ENCODE peak calls at places on chromosomes 6 and 20, in ten cellular contexts. G is GM23338, C is mesendoderm, L is H9, J is IMR-90, D is A549, A is PC-9, I is fibroblast of lung, R is PC-3, M is MM.1S. W is an unnamed sample.

GRCh38 chr20:25725639-25726038 is 29.0 kb upstream of the ZNF337 start:
- DNase-seq in M (no peak), L (no peak), J (no peak), R (no peak), D (no peak), C (no peak), A (no peak), G (no peak), I (no peak), W (no peak)

GRCh38 chr6:88807622-88808021 is 155.8 kb downstream of the RNGTT start:
- DNase-seq in G (no peak), C (no peak), L (no peak), A (no peak), M (no peak), I (peak), D (no peak), J (no peak), R (no peak), W (peak)

GRCh38 chr6:47061631-47062300 is 19.6 kb upstream of the ADGRF1 start:
- DNase-seq in A (peak), C (no peak), M (no peak), G (no peak), J (no peak), D (no peak), L (no peak), I (no peak), R (peak), W (peak)

GRCh38 chr6:133055527-133055966 is 185.6 kb upstream of the EYA4 start:
- DNase-seq in A (no peak), D (no peak), R (no peak), G (peak), J (no peak), I (no peak), C (peak), L (peak), M (no peak), W (no peak)

GRCh38 chr6:14108571-14109410 is 8.8 kb upstream of the CD83 start:
- DNase-seq in R (no peak), I (no peak), G (no peak), J (no peak), C (no peak), L (no peak), D (no peak), M (no peak), A (no peak), W (no peak)

GRCh38 chr6:149252626-149253025 is 64.9 kb upstream of the TAB2 start:
- DNase-seq in L (no peak), M (no peak), D (no peak), G (no peak), J (no peak), C (no peak), A (no peak), I (no peak), R (no peak), W (no peak)

GRCh38 chr6:105487040-105487787 is 84.3 kb upstream of the PREP start:
- DNase-seq in C (no peak), D (no peak), I (no peak), A (no peak), L (no peak), M (no peak), J (no peak), R (no peak), G (no peak), W (no peak)

GRCh38 chr6:119627908-119628669 is 278.5 kb upstream of the MAN1A1 start:
- DNase-seq in R (peak), C (peak), M (no peak), L (no peak), G (peak), A (no peak), D (no peak), I (peak), J (peak), W (peak)

GRCh38 chr20:50111120-50111828 is 1.7 kb downstream of the UBE2V1 start:
- DNase-seq in J (peak), R (peak), M (no peak), L (no peak), I (no peak), G (no peak), A (peak), C (peak), D (no peak), W (peak)

GRCh38 chr6:147001621-147002020 is 202.6 kb upstream of the STXBP5 start:
- DNase-seq in R (no peak), A (no peak), J (no peak), L (no peak), M (no peak), C (no peak), I (peak), G (no peak), D (no peak), W (peak)

GRCh38 chr6:124882580-124883393 is 79.5 kb upstream of the RNF217 start:
- DNase-seq in I (peak), R (peak), D (no peak), C (no peak), G (no peak), A (no peak), J (peak), M (no peak), L (no peak), W (peak)

GRCh38 chr20:47610945-47611250 is 109.2 kb downstream of the NCOA3 start:
- DNase-seq in C (no peak), R (no peak), G (no peak), I (no peak), J (no peak), D (no peak), A (no peak), M (no peak), L (no peak), W (no peak)

GRCh38 chr6:36884610-36885009 is 1.1 kb upstream of the C6orf89 start:
- DNase-seq in M (no peak), D (no peak), J (no peak), I (no peak), A (no peak), G (no peak), C (no peak), L (no peak), R (no peak), W (no peak)

GRCh38 chr20:50251992-50252491 is 61.4 kb downstream of the CEBPB start:
- DNase-seq in L (no peak), G (no peak), J (peak), C (no peak), M (no peak), I (peak), R (peak), A (peak), D (no peak), W (no peak)

GRCh38 chr20:37342231-37343177 is 3.4 kb upstream of the SRC start:
- DNase-seq in G (peak), L (peak), I (no peak), A (no peak), M (no peak), J (no peak), D (peak), R (no peak), C (peak), W (peak)

GRCh38 chr6:42402184-42402583 is 49.5 kb downstream of the TRERF1 start:
- DNase-seq in R (peak), L (no peak), A (peak), D (no peak), I (peak), C (no peak), M (no peak), J (peak), G (no peak), W (peak)

GRCh38 chr6:13985663-13986325 is 61.0 kb downstream of the RNF182 start:
- DNase-seq in L (no peak), M (no peak), R (no peak), A (no peak), G (no peak), C (no peak), D (no peak), J (no peak), I (no peak), W (no peak)

GRCh38 chr6:24719125-24719931 is at the start of gene C6orf62:
- DNase-seq in L (no peak), I (no peak), D (peak), M (peak), C (peak), R (peak), G (peak), J (peak), A (peak), W (peak)

GRCh38 chr6:132648356-132648755 is 10.6 kb downstream of the TAAR1 start:
- DNase-seq in D (no peak), R (peak), I (peak), A (no peak), C (no peak), G (no peak), J (peak), M (no peak), L (no peak), W (peak)

GRCh38 chr6:150026976-150027805 is 1.9 kb upstream of the RAET1L start:
- DNase-seq in R (no peak), C (no peak), L (no peak), G (no peak), M (no peak), D (no peak), A (no peak), I (no peak), J (no peak), W (no peak)

GRCh38 chr6:134951494-134952263 is 1.8 kb upstream of the ALDH8A1 start:
- DNase-seq in L (no peak), D (no peak), R (no peak), M (no peak), A (no peak), I (no peak), C (no peak), J (no peak), G (no peak), W (no peak)

GRCh38 chr6:165556116-165556843 is 106.8 kb downstream of the PDE10A start:
- DNase-seq in L (no peak), D (no peak), R (peak), J (peak), C (no peak), G (no peak), I (peak), M (no peak), A (no peak), W (peak)

GRCh38 chr20:3158968-3159431 is 665 bp downstream of the FASTKD5 start:
- DNase-seq in L (no peak), R (no peak), I (peak), A (no peak), G (peak), C (peak), J (peak), D (no peak), M (no peak), W (peak)

GRCh38 chr6:134523903-134524302 is 206.0 kb upstream of the SGK1 start:
- DNase-seq in A (no peak), J (no peak), C (no peak), R (no peak), G (no peak), I (no peak), D (no peak), L (no peak), M (no peak), W (no peak)

DNA sequence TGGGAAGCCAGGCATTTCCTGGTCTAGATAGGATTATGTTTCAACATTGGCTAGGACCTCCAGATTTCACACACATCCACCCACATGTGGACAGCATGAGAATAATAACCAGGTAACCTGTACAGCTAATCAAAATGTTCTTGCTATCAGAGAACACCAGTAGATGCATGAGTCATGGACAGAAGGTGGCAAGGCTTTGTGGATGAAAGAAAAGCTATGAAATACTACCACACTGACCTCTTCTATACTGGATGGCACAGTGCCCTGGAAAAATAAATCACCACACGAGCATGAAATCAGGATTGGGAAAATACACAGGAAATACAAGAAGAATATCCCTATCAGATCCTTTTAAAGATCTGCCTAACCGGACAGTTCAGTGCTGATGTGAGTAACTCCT is 113.0 kb downstream of the GMDS start:
- DNase-seq in D (no peak), L (no peak), A (peak), R (peak), J (peak), C (no peak), G (no peak), M (no peak), I (peak), W (no peak)
- H3K4me2 ChIP-seq in D (no peak), L (no peak), A (peak), R (peak), J (no peak), C (no peak), G (no peak), M (no peak), I (no peak), W (no peak)

GRCh38 chr6:96923400-96923799 is 1.1 kb upstream of the KLHL32 start:
- DNase-seq in C (no peak), D (no peak), J (no peak), L (no peak), G (no peak), R (no peak), A (no peak), M (no peak), I (no peak), W (no peak)

GRCh38 chr6:96927660-96928059 is 3.1 kb downstream of the KLHL32 start:
- DNase-seq in R (no peak), A (no peak), J (no peak), I (no peak), D (no peak), C (no peak), G (no peak), L (no peak), M (no peak), W (no peak)

GRCh38 chr6:96925290-96925687 is 761 bp downstream of the KLHL32 start:
- DNase-seq in A (no peak), D (no peak), G (no peak), L (no peak), J (no peak), R (no peak), M (no peak), C (no peak), I (no peak), W (no peak)

GRCh38 chr6:96923871-96924493 is 546 bp upstream of the KLHL32 start:
- DNase-seq in L (no peak), R (no peak), D (no peak), J (no peak), C (no peak), A (no peak), M (peak), I (no peak), G (no peak), W (peak)

GRCh38 chr6:96926425-96926824 is 1.9 kb downstream of the KLHL32 start:
- DNase-seq in J (no peak), G (no peak), D (no peak), M (no peak), L (no peak), I (no peak), R (no peak), C (no peak), A (no peak), W (no peak)
- H3K4me2 ChIP-seq in J (no peak), G (no peak), D (no peak), M (no peak), L (no peak), I (no peak), R (no peak), C (no peak), A (no peak), W (no peak)

DNA sequence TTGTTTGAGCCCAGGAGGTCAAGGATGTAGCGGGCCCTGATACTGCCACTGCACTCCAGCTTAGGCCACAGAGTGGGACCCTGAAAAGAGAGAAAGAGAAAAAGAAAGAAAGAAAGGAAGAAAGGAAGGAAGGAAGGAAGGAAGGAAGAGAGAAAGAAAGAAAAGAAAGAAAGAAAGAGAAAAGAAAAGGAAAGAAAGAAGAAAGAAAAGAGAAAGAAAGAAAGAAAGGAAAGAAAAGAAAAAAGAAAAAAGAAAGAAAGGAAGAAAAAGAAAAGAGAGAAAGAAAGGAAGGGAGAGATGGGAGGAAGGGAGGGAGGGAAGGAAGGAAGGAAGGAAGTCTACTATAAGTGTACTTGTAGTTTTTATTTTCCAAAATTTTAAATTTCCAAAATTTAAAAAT is 42.2 kb upstream of the AKAP12 start:
- DNase-seq in D (no peak), R (no peak), I (no peak), M (no peak), L (no peak), G (no peak), J (no peak), A (no peak), C (no peak), W (no peak)
- H3K4me2 ChIP-seq in D (no peak), R (no peak), I (no peak), M (no peak), L (no peak), G (no peak), J (no peak), A (no peak), C (no peak), W (no peak)

GRCh38 chr6:16982827-16983226 is 119.0 kb upstream of the STMND1 start:
- DNase-seq in D (no peak), A (no peak), M (no peak), G (no peak), C (no peak), R (no peak), L (no peak), I (peak), J (peak), W (no peak)

GRCh38 chr6:16989382-16989781 is 112.5 kb upstream of the STMND1 start:
- DNase-seq in G (no peak), C (peak), M (no peak), D (no peak), R (no peak), J (no peak), L (no peak), A (no peak), I (no peak), W (no peak)

GRCh38 chr6:16985484-16986284 is 116.2 kb upstream of the STMND1 start:
- DNase-seq in J (peak), I (peak), L (no peak), R (no peak), A (no peak), M (no peak), G (no peak), C (no peak), D (no peak), W (peak)
- H3K4me2 ChIP-seq in J (peak), I (peak), L (no peak), R (no peak), A (no peak), M (no peak), G (no peak), C (no peak), D (no peak), W (no peak)

GRCh38 chr20:10077886-10078285 is 43.1 kb downstream of the ANKEF1 start:
- DNase-seq in I (no peak), M (no peak), R (no peak), A (no peak), C (no peak), G (no peak), J (no peak), L (no peak), D (no peak), W (no peak)

GRCh38 chr20:10077081-10077471 is 42.3 kb downstream of the ANKEF1 start:
- DNase-seq in M (no peak), G (peak), L (peak), R (no peak), C (peak), I (no peak), D (no peak), J (no peak), A (no peak), W (no peak)

GRCh38 chr20:10080554-10080953 is 45.8 kb downstream of the ANKEF1 start:
- DNase-seq in C (no peak), G (no peak), I (no peak), J (no peak), R (no peak), A (no peak), M (no peak), L (no peak), D (no peak), W (no peak)

GRCh38 chr20:10078403-10078802 is 43.6 kb downstream of the ANKEF1 start:
- DNase-seq in A (no peak), R (no peak), L (no peak), D (no peak), J (no peak), C (no peak), I (no peak), M (no peak), G (no peak), W (no peak)

GRCh38 chr20:10079964-10080363 is 45.2 kb downstream of the ANKEF1 start:
- DNase-seq in L (no peak), A (no peak), C (no peak), R (peak), J (peak), G (no peak), M (no peak), I (peak), D (no peak), W (peak)
- H3K4me2 ChIP-seq in L (no peak), A (no peak), C (no peak), R (no peak), J (no peak), G (no peak), M (no peak), I (no peak), D (peak), W (no peak)

DNA sequence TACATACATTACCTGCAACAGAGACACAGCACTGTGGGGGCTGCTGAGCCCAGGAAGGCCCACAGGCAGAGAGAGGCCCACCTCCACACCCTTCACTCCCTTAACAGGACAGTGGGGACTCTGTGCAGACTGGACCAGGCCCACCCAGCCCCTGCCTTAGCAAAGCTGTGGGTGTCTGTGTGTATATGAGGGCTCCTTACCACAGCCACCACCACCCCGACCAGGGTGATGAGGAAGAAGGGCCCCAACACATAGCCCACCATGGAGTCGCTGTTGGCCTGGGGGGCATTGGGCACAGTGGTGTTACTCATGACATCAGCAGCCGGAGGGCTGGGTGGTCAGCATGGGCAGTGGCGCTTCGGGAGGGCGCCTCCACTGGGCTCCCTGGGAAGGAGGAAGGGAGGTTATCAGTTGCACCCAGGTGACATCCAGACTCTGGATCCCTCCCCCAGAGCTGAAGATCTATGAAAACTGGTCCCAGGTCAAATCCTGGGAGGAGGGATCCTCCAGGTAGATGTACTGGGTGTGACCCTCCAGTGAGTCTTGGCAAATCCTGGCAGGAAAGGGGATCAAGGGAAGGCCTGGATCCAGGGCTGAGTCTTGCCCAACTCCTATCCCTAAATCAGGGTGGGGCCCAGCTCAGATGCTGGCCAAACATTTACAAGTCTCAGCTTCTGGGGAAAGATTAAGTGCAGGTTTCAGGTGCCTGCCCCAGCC is 1.2 kb downstream of the SMIM29 start:
- DNase-seq in R (peak), M (no peak), C (peak), G (no peak), D (no peak), I (no peak), A (no peak), J (no peak), L (peak), W (no peak)
- H3K4me2 ChIP-seq in R (peak), M (peak), C (no peak), G (peak), D (peak), I (peak), A (peak), J (peak), L (peak), W (peak)

GRCh38 chr6:140816696-140817095 is 1316.0 kb upstream of the GJE1 start:
- DNase-seq in G (no peak), M (no peak), L (no peak), R (no peak), C (peak), A (no peak), D (no peak), I (peak), J (no peak), W (no peak)
- H3K4me2 ChIP-seq in G (no peak), M (no peak), L (no peak), R (no peak), C (no peak), A (no peak), D (no peak), I (no peak), J (no peak), W (no peak)

W was measured in mesenchymal stem cell.